ENCODE peak calls at places on chromosomes 16 and 17, in five cellular contexts. One of them, this sample, is unnamed.
A peak's percentile ranks its signal among the peaks of the same experiment; 100 is the strongest.

GRCh38 chr17:61391595-61392291 is 7.9 kb upstream of the TBX2 start:
- DNase-seq in kidney: no peak
- DNase-seq in WERI-Rb-1: no peak
- DNase-seq in cardiac muscle cell: no peak
- DNase-seq in A673: no peak
- DNase-seq in this sample: no peak

GRCh38 chr17:869067-869466 is 86.9 kb downstream of the MRM3 start:
- DNase-seq in kidney: peak; percentile 80
- DNase-seq in WERI-Rb-1: no peak
- DNase-seq in cardiac muscle cell: peak; percentile 52
- DNase-seq in A673: no peak
- DNase-seq in this sample: no peak

GRCh38 chr16:2527071-2527783 is 4.0 kb downstream of the CEMP1 start:
- DNase-seq in kidney: peak; percentile 53
- DNase-seq in WERI-Rb-1: no peak
- DNase-seq in cardiac muscle cell: no peak
- DNase-seq in A673: no peak
- DNase-seq in this sample: no peak

GRCh38 chr16:72927199-72928088 is 120.5 kb downstream of the ZFHX3 start:
- DNase-seq in kidney: peak; percentile 68
- DNase-seq in WERI-Rb-1: no peak
- DNase-seq in cardiac muscle cell: peak; percentile 78
- DNase-seq in A673: peak; percentile 93
- DNase-seq in this sample: no peak

GRCh38 chr16:87849419-87850008 is 19.8 kb downstream of the SLC7A5 start:
- DNase-seq in kidney: no peak
- DNase-seq in WERI-Rb-1: no peak
- DNase-seq in cardiac muscle cell: no peak
- DNase-seq in A673: no peak
- DNase-seq in this sample: no peak

GRCh38 chr16:61892531-61892930 is 143.7 kb downstream of the CDH8 start:
- DNase-seq in kidney: no peak
- DNase-seq in WERI-Rb-1: no peak
- DNase-seq in cardiac muscle cell: no peak
- DNase-seq in A673: no peak
- DNase-seq in this sample: no peak

GRCh38 chr16:53091508-53092211 is 36.9 kb downstream of the CHD9 start:
- DNase-seq in kidney: peak; percentile 91
- DNase-seq in WERI-Rb-1: no peak
- DNase-seq in cardiac muscle cell: peak; percentile 94
- DNase-seq in A673: peak; percentile 99
- DNase-seq in this sample: peak; percentile 81

GRCh38 chr17:954431-955164 is 25.0 kb downstream of the NXN start:
- DNase-seq in kidney: peak; percentile 66
- DNase-seq in WERI-Rb-1: no peak
- DNase-seq in cardiac muscle cell: peak; percentile 37
- DNase-seq in A673: no peak
- DNase-seq in this sample: peak; percentile 68

GRCh38 chr16:65377131-65377649 is 255.3 kb upstream of the CDH11 start:
- DNase-seq in kidney: no peak
- DNase-seq in WERI-Rb-1: no peak
- DNase-seq in cardiac muscle cell: no peak
- DNase-seq in A673: no peak
- DNase-seq in this sample: no peak

GRCh38 chr16:68275611-68276191 is 11.4 kb downstream of the SLC7A6 start:
- DNase-seq in kidney: no peak
- DNase-seq in WERI-Rb-1: no peak
- DNase-seq in cardiac muscle cell: no peak
- DNase-seq in A673: no peak
- DNase-seq in this sample: no peak

GRCh38 chr16:71258371-71258770 is 27.8 kb upstream of the HYDIN start:
- DNase-seq in kidney: no peak
- DNase-seq in WERI-Rb-1: no peak
- DNase-seq in cardiac muscle cell: no peak
- DNase-seq in A673: no peak
- DNase-seq in this sample: no peak

GRCh38 chr17:48486557-48486956 is 44.3 kb downstream of the HOXB1 start:
- DNase-seq in kidney: peak; percentile 78
- DNase-seq in WERI-Rb-1: no peak
- DNase-seq in cardiac muscle cell: peak; percentile 93
- DNase-seq in A673: no peak
- DNase-seq in this sample: no peak

DNA sequence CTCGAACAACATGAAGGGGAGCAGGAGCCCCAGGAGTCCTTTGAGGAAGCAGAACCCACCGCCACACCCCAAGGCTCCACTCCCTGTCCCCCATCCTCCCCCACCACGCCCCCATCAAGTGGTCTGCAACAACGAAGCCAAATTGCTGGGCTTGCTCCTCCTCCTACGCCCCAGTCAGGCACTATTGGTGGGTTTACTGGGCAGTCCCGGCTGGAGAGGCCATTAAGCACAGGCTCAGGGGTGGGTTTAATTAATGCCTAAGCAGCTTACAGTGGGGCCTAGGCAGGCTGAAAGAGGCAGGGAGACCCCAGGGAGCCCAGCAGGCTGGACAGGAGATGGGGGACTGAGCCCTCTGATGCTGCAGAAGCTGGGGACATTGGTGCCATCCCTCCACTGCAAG is 5.1 kb downstream of the MPP2 start:
- DNase-seq in kidney: no peak
- DNase-seq in WERI-Rb-1: peak; percentile 80
- DNase-seq in cardiac muscle cell: no peak
- DNase-seq in A673: no peak
- DNase-seq in this sample: no peak
- TF ChIP-seq CTCF in kidney: no peak
- TF ChIP-seq CTCF in WERI-Rb-1: no peak
- TF ChIP-seq CTCF in cardiac muscle cell: no peak
- TF ChIP-seq CTCF in A673: no peak
- TF ChIP-seq CTCF in this sample: no peak

DNA sequence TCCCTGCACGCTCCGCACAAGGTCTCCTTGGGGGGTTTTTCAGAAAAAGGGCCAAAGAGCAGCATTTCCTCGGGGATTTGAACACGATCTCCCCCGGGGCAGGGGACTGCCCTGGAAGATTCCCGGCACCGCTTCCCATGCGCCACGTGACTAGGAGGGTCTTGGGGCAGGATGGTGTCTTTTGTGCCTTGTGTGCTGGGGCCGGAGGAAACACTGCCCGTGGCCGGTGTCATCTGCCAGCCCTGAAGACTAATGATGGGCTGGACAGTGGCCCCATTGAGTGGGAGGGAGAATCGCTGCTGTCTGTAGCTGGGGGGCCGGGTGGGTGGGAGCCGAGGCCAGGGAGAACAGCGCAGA is 315.1 kb downstream of the SEC14L1 start:
- DNase-seq in kidney: no peak
- DNase-seq in WERI-Rb-1: no peak
- DNase-seq in cardiac muscle cell: no peak
- DNase-seq in A673: no peak
- DNase-seq in this sample: no peak
- H3K27ac ChIP-seq in kidney: no peak overlapping the region
- H3K27ac ChIP-seq in WERI-Rb-1: no peak overlapping the region
- H3K27ac ChIP-seq in cardiac muscle cell: peak overlapping the region; percentile 96
- H3K27ac ChIP-seq in A673: no peak overlapping the region
- H3K27ac ChIP-seq in this sample: no peak overlapping the region

GRCh38 chr17:78689029-78689428 is 93.0 kb downstream of the CYTH1 start:
- DNase-seq in kidney: no peak
- DNase-seq in WERI-Rb-1: no peak
- DNase-seq in cardiac muscle cell: no peak
- DNase-seq in A673: no peak
- DNase-seq in this sample: no peak
- TF ChIP-seq CTCF in kidney: no peak
- TF ChIP-seq CTCF in WERI-Rb-1: peak; percentile 38
- TF ChIP-seq CTCF in cardiac muscle cell: no peak
- TF ChIP-seq CTCF in A673: peak; percentile 30
- TF ChIP-seq CTCF in this sample: peak; percentile 30

GRCh38 chr16:14364386-14365199 is 265.5 kb downstream of the PARN start:
- DNase-seq in kidney: peak; percentile 91
- DNase-seq in WERI-Rb-1: no peak
- DNase-seq in cardiac muscle cell: peak; percentile 30
- DNase-seq in A673: no peak
- DNase-seq in this sample: no peak

GRCh38 chr16:14362774-14363371 is 267.2 kb downstream of the PARN start:
- DNase-seq in kidney: no peak
- DNase-seq in WERI-Rb-1: no peak
- DNase-seq in cardiac muscle cell: no peak
- DNase-seq in A673: no peak
- DNase-seq in this sample: no peak

GRCh38 chr16:14366447-14366846 is 263.6 kb downstream of the PARN start:
- DNase-seq in kidney: no peak
- DNase-seq in WERI-Rb-1: no peak
- DNase-seq in cardiac muscle cell: no peak
- DNase-seq in A673: no peak
- DNase-seq in this sample: no peak

GRCh38 chr16:14365200-14365851 is 264.7 kb downstream of the PARN start:
- DNase-seq in kidney: no peak
- DNase-seq in WERI-Rb-1: no peak
- DNase-seq in cardiac muscle cell: no peak
- DNase-seq in A673: no peak
- DNase-seq in this sample: no peak

DNA sequence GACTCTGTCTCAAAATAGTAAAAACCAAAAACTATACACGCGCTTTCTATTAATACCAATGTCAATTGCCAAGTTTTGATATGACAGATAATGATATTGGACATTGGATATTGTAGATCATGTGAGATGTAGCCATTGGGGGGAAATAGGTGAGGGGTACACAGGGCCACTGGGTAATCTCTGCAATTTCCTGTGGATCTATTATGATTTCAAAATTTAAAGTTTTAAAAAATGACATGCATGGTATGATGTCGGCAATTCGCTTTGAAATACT is 266.0 kb downstream of the PARN start:
- DNase-seq in kidney: no peak
- DNase-seq in WERI-Rb-1: no peak
- DNase-seq in cardiac muscle cell: no peak
- DNase-seq in A673: no peak
- DNase-seq in this sample: no peak
- H3K27ac ChIP-seq in kidney: no peak overlapping the region
- H3K27ac ChIP-seq in WERI-Rb-1: no peak overlapping the region
- H3K27ac ChIP-seq in cardiac muscle cell: no peak overlapping the region
- H3K27ac ChIP-seq in A673: no peak overlapping the region
- H3K27ac ChIP-seq in this sample: no peak overlapping the region